ENCODE peak calls at places on chromosomes 5 and 9, in six cellular contexts. G is Calu3; R is OCI-LY7; F is neural progenitor cell; C is activated CD4-positive, alpha-beta T cell treated with anti-CD3 and anti-CD28 coated beads for 24 hours; H is mesenchymal stem cell. K is an unnamed sample.

GRCh38 chr9:114701971-114702370 is 20.0 kb upstream of the TEX48 start:
- DNase-seq in G (no peak), R (no peak), F (no peak), C (no peak), H (no peak), K (no peak)

GRCh38 chr5:74028406-74028805 is 402.4 kb downstream of the ARHGEF28 start:
- DNase-seq in G (no peak), R (no peak), F (no peak), C (no peak), H (no peak), K (no peak)

GRCh38 chr5:154603978-154604679 is 126.1 kb upstream of the HAND1 start:
- DNase-seq in G (peak; percentile 43), R (no peak), F (peak; percentile 40), C (no peak), H (peak; percentile 58), K (peak; percentile 29)

GRCh38 chr5:149284501-149284900 is 12.8 kb downstream of the AFAP1L1 start:
- DNase-seq in G (no peak), R (no peak), F (no peak), C (no peak), H (peak; percentile 57), K (peak; percentile 79)

GRCh38 chr5:761206-761771 is 23.2 kb downstream of the ZDHHC11B start:
- DNase-seq in G (no peak), R (no peak), F (no peak), C (no peak), H (no peak), K (no peak)

GRCh38 chr9:83070257-83070656 is 7.3 kb upstream of the RASEF start:
- DNase-seq in G (no peak), R (no peak), F (no peak), C (no peak), H (no peak), K (no peak)

GRCh38 chr5:61228691-61229280 is 66.5 kb upstream of the SMIM15 start:
- DNase-seq in G (no peak), R (no peak), F (no peak), C (no peak), H (peak; percentile 12), K (peak; percentile 20)

GRCh38 chr5:119255571-119256356 is 100.1 kb upstream of the TNFAIP8 start:
- DNase-seq in G (no peak), R (peak; percentile 54), F (no peak), C (no peak), H (no peak), K (peak; percentile 18)

GRCh38 chr9:114806571-114806970 is 732 bp upstream of the TNFSF15 start:
- DNase-seq in G (no peak), R (no peak), F (no peak), C (no peak), H (no peak), K (no peak)

GRCh38 chr5:157544623-157544989 is 31.0 kb downstream of the ADAM19 start:
- DNase-seq in G (no peak), R (no peak), F (no peak), C (no peak), H (no peak), K (no peak)

GRCh38 chr9:5553211-5553610 is 42.9 kb downstream of the PDCD1LG2 start:
- DNase-seq in G (no peak), R (no peak), F (no peak), C (no peak), H (peak; percentile 79), K (peak; percentile 71)

GRCh38 chr9:138101444-138102234 is 224.1 kb downstream of the CACNA1B start:
- DNase-seq in G (no peak), R (no peak), F (no peak), C (no peak), H (no peak), K (no peak)

GRCh38 chr5:78621269-78621871 is 27.2 kb downstream of the LHFPL2 start:
- DNase-seq in G (no peak), R (no peak), F (no peak), C (no peak), H (peak; percentile 50), K (peak; percentile 65)

GRCh38 chr9:89418882-89419641 is 78.9 kb downstream of the SEMA4D start:
- DNase-seq in G (no peak), R (peak; percentile 78), F (no peak), C (no peak), H (no peak), K (no peak)

K was measured in fibroblast of villous mesenchyme.